ENCODE peak calls at places on chromosomes 12 and 14, in eight cellular contexts. S is A549, W is right cardiac atrium, F is AG04449, B is Peyer's patch, T is astrocyte of the cerebellum, G is thoracic aorta, R is breast epithelium. O is an unnamed sample.

GRCh38 chr14:105316968-105317498 is 2.5 kb downstream of the PACS2 start:
- DNase-seq in W (peak; percentile 47), G (no peak), R (no peak), S (no peak), B (no peak), F (no peak), T (no peak), O (no peak)

GRCh38 chr12:49917126-49917787 is 13.6 kb upstream of the FAIM2 start:
- DNase-seq in G (no peak), F (no peak), T (no peak), W (no peak), R (no peak), B (no peak), S (no peak), O (no peak)

GRCh38 chr14:50060871-50061663 is 55.3 kb downstream of the VCPKMT start:
- DNase-seq in G (peak; percentile 82), W (peak; percentile 67), F (peak; percentile 83), S (peak; percentile 89), B (peak; percentile 63), T (peak; percentile 80), R (peak; percentile 73), O (peak; percentile 82)

GRCh38 chr12:21656931-21657335 is 709 bp downstream of the LDHB start:
- DNase-seq in W (peak; percentile 53), B (peak; percentile 52), T (no peak), S (peak; percentile 18), G (no peak), R (no peak), F (no peak), O (no peak)

GRCh38 chr12:107844312-107844921 is 69.9 kb downstream of the ASCL4 start:
- DNase-seq in B (no peak), G (no peak), R (no peak), T (no peak), W (peak; percentile 47), S (no peak), F (no peak), O (no peak)

GRCh38 chr14:51283402-51283825 is 43.4 kb downstream of the TMX1 start:
- DNase-seq in B (no peak), S (peak; percentile 78), G (no peak), F (peak; percentile 77), W (no peak), R (no peak), T (peak; percentile 89), O (peak; percentile 65)

GRCh38 chr14:91249841-91250616 is 5.5 kb upstream of the GPR68 start:
- DNase-seq in F (no peak), R (no peak), G (no peak), W (no peak), T (no peak), B (peak; percentile 79), S (no peak), O (peak; percentile 93)

GRCh38 chr12:116434155-116435065 is 124.8 kb upstream of the MAP1LC3B2 start:
- DNase-seq in S (peak; percentile 81), T (peak; percentile 55), R (peak; percentile 94), W (peak; percentile 91), F (peak; percentile 67), B (peak; percentile 23), G (peak; percentile 85), O (peak; percentile 70)

GRCh38 chr12:3672113-3672509 is 80.8 kb downstream of the CRACR2A start:
- DNase-seq in W (no peak), G (no peak), S (no peak), R (no peak), T (no peak), F (no peak), B (no peak), O (no peak)

GRCh38 chr12:100427078-100427477 is 46.6 kb upstream of the NR1H4 start:
- DNase-seq in B (no peak), S (peak; percentile 35), R (no peak), T (peak; percentile 41), G (no peak), W (no peak), F (peak; percentile 14), O (peak; percentile 69)

GRCh38 chr12:52243264-52243773 is 10.3 kb downstream of the KRT7 start:
- DNase-seq in R (peak; percentile 81), G (no peak), S (no peak), T (no peak), W (no peak), F (no peak), B (no peak), O (no peak)
- H3K4me3 ChIP-seq in R (no peak overlapping the region), G (no peak overlapping the region), S (peak overlapping the region; percentile 11), T (no peak overlapping the region), W (no peak overlapping the region), F (no peak overlapping the region), B (no peak overlapping the region), O (no peak overlapping the region)

GRCh38 chr12:128810182-128811127 is 13.3 kb downstream of the SLC15A4 start:
- DNase-seq in R (no peak), S (no peak), T (no peak), F (no peak), B (no peak), W (peak; percentile 80), G (no peak), O (no peak)
- H3K4me3 ChIP-seq in R (no peak overlapping the region), S (no peak overlapping the region), T (no peak overlapping the region), F (no peak overlapping the region), B (no peak overlapping the region), W (no peak overlapping the region), G (peak overlapping the region; percentile 41), O (no peak overlapping the region)

GRCh38 chr14:57833304-57833703 is 32.6 kb downstream of the SLC35F4 start:
- DNase-seq in T (peak; percentile 98), G (peak; percentile 46), W (no peak), S (peak; percentile 41), B (no peak), F (peak; percentile 72), R (peak; percentile 18), O (peak; percentile 94)
- H3K4me3 ChIP-seq in T (no peak overlapping the region), G (no peak overlapping the region), W (no peak overlapping the region), S (no peak overlapping the region), B (no peak overlapping the region), F (no peak overlapping the region), R (no peak overlapping the region), O (no peak overlapping the region)

GRCh38 chr12:102061096-102061555 is 665 bp downstream of the WASHC3 start:
- DNase-seq in F (no peak), B (no peak), S (no peak), G (no peak), R (no peak), W (no peak), T (no peak), O (no peak)

GRCh38 chr12:102062419-102062806 is 622 bp upstream of the WASHC3 start:
- DNase-seq in F (no peak), S (no peak), T (no peak), B (no peak), R (no peak), G (no peak), W (no peak), O (no peak)

GRCh38 chr12:102059343-102059742 is 2.4 kb downstream of the WASHC3 start:
- DNase-seq in F (no peak), W (no peak), T (no peak), G (no peak), R (no peak), B (no peak), S (no peak), O (no peak)

GRCh38 chr12:102063066-102063465 is 1.3 kb upstream of the WASHC3 start:
- DNase-seq in B (no peak), W (no peak), G (no peak), S (no peak), T (no peak), F (no peak), R (no peak), O (no peak)

GRCh38 chr12:102061556-102062418 is at the start of gene WASHC3:
- DNase-seq in S (peak; percentile 80), R (peak; percentile 94), T (peak; percentile 80), F (peak; percentile 51), W (peak; percentile 97), B (peak; percentile 96), G (peak; percentile 87), O (peak; percentile 70)
- H3K4me3 ChIP-seq in S (peak within 1 kb of the TSS; percentile 64), R (peak within 1 kb of the TSS; percentile 81), T (peak within 1 kb of the TSS; percentile 87), F (peak within 1 kb of the TSS; percentile 91), W (peak within 1 kb of the TSS; percentile 96), B (peak within 1 kb of the TSS; percentile 89), G (peak within 1 kb of the TSS; percentile 75), O (peak within 1 kb of the TSS; percentile 81)

GRCh38 chr12:130874696-130875095 is 2.8 kb downstream of the RAN start:
- DNase-seq in R (no peak), B (no peak), W (no peak), T (no peak), S (no peak), G (no peak), F (no peak), O (no peak)
- H3K4me3 ChIP-seq in R (no peak overlapping the region), B (no peak overlapping the region), W (no peak overlapping the region), T (no peak overlapping the region), S (peak overlapping the region; percentile 98), G (no peak overlapping the region), F (no peak overlapping the region), O (no peak overlapping the region)

GRCh38 chr14:103336191-103336590 is 2.2 kb downstream of the EIF5 start:
- DNase-seq in W (no peak), F (no peak), T (no peak), S (no peak), R (no peak), B (no peak), G (no peak), O (no peak)
- H3K4me3 ChIP-seq in W (no peak overlapping the region), F (peak overlapping the region; percentile 1), T (peak overlapping the region; percentile 78), S (peak overlapping the region; percentile 93), R (no peak overlapping the region), B (peak overlapping the region; percentile 98), G (no peak overlapping the region), O (no peak overlapping the region)

GRCh38 chr12:111275308-111275707 is 93.6 kb downstream of the PHETA1 start:
- DNase-seq in W (no peak), S (no peak), G (no peak), F (no peak), R (no peak), T (no peak), B (no peak), O (no peak)
- H3K4me3 ChIP-seq in W (no peak overlapping the region), S (no peak overlapping the region), G (no peak overlapping the region), F (no peak overlapping the region), R (no peak overlapping the region), T (no peak overlapping the region), B (no peak overlapping the region), O (no peak overlapping the region)

O was measured in kidney epithelial cell.